ENCODE peak calls at places on chromosomes 16 and 17, in seven cellular contexts. J, N, X, B, Y, K and T are unnamed samples. For H3K4me1, the result is how much of the 10 kb centered on the place peaks cover.

GRCh38 chr16:9159839-9160550 is 68.6 kb downstream of the HAPSTR1 start:
- DNase-seq in K (peak), B (peak), N (peak), X (no peak), Y (peak), J (no peak), T (peak)

GRCh38 chr16:85422374-85423185 is 190.5 kb upstream of the GSE1 start:
- DNase-seq in B (peak), X (no peak), J (peak), Y (no peak), N (peak), K (peak), T (peak)

GRCh38 chr16:9050102-9050830 is 41.2 kb upstream of the HAPSTR1 start:
- DNase-seq in Y (no peak), N (peak), B (peak), J (no peak), X (no peak), K (no peak), T (peak)

GRCh38 chr16:70635356-70636016 is 10.9 kb upstream of the IL34 start:
- DNase-seq in N (no peak), X (peak), Y (peak), K (no peak), J (no peak), B (peak), T (peak)

GRCh38 chr17:38591759-38592241 is 14.0 kb downstream of the SRCIN1 start:
- DNase-seq in K (no peak), Y (no peak), N (no peak), J (no peak), B (no peak), X (no peak), T (no peak)

GRCh38 chr17:70808596-70808995 is 639.3 kb downstream of the KCNJ2 start:
- DNase-seq in Y (no peak), K (no peak), B (peak), J (no peak), N (peak), X (no peak), T (no peak)

GRCh38 chr17:78897639-78897996 is 5.4 kb downstream of the CEP295NL start:
- DNase-seq in Y (no peak), J (no peak), B (no peak), K (no peak), X (no peak), N (no peak), T (no peak)

GRCh38 chr17:74868251-74868907 is 4.4 kb downstream of the FDXR start:
- DNase-seq in Y (no peak), N (no peak), J (peak), X (no peak), B (no peak), K (no peak), T (no peak)

GRCh38 chr16:12170103-12171025 is 193.8 kb downstream of the SNX29 start:
- DNase-seq in B (no peak), J (no peak), N (no peak), Y (peak), X (no peak), K (peak), T (no peak)

GRCh38 chr17:8826808-8827435 is 27.8 kb upstream of the MFSD6L start:
- DNase-seq in B (no peak), K (no peak), Y (no peak), X (peak), J (no peak), N (no peak), T (no peak)

GRCh38 chr16:24850289-24850931 is 4.6 kb downstream of the SLC5A11 start:
- DNase-seq in J (no peak), Y (peak), K (no peak), X (no peak), N (no peak), B (no peak), T (peak)

GRCh38 chr16:2090819-2091721 is 43.3 kb downstream of the TSC2 start:
- DNase-seq in N (peak), J (peak), B (peak), K (peak), Y (peak), X (no peak), T (no peak)

GRCh38 chr17:82331345-82331939 is 2.1 kb downstream of the SECTM1 start:
- DNase-seq in K (no peak), Y (no peak), X (no peak), J (no peak), B (no peak), N (no peak), T (no peak)
- H3K4me1 ChIP-seq in K (half or more), Y (under half), X (under half), J (under half), B (under half), N (half or more), T (half or more)

DNA sequence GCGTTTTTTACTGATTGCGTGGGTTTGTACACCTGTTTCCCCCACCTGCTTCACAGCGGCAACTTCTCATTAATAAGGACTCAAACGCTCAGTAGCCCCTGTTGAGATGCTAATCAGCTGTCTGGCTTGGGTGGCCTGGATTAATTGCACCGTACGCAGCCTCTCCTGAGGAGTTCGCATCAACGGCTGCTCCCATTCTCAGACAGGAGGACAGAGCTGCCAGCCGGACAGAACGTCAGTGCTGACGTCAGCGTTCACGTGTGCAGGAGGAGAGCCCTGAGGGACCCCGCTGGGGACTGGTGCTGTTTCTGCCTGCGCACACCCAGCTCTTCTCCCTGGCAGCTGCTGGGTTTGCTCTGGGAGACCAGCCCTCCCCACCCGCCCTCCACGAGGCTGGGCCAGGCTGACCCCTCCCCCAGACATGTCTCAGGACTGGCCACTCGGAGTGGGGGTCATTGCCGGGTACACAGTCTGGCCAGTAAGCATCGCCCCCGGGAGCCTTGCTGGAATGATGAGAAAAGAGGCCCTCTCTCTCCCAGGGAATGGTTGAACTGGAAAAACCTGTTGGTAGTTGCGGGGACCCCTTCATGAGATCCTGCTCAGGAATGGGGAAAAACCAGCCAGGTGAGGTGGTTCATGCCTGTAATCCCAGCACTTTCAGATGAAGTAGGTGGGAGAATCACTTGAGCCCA is 5.7 kb upstream of the BANP start:
- DNase-seq in K (peak), B (peak), N (peak), X (peak), Y (peak), J (peak), T (no peak)
- H3K4me3 ChIP-seq in K (no peak), B (peak), N (no peak), X (peak), Y (peak), J (peak), T (no peak)

GRCh38 chr17:4515501-4515900 is 16.8 kb downstream of the SPNS2 start:
- DNase-seq in J (no peak), K (peak), B (no peak), N (no peak), X (no peak), Y (no peak), T (no peak)
- H3K4me1 ChIP-seq in J (under half), K (half or more), B (under half), N (under half), X (under half), Y (under half), T (under half)

GRCh38 chr17:49357516-49357915 is 4.5 kb downstream of the ZNF652 start:
- DNase-seq in B (no peak), Y (no peak), J (no peak), N (no peak), X (no peak), K (no peak), T (no peak)
- H3K4me3 ChIP-seq in B (no peak), Y (no peak), J (no peak), N (no peak), X (no peak), K (no peak), T (no peak)

DNA sequence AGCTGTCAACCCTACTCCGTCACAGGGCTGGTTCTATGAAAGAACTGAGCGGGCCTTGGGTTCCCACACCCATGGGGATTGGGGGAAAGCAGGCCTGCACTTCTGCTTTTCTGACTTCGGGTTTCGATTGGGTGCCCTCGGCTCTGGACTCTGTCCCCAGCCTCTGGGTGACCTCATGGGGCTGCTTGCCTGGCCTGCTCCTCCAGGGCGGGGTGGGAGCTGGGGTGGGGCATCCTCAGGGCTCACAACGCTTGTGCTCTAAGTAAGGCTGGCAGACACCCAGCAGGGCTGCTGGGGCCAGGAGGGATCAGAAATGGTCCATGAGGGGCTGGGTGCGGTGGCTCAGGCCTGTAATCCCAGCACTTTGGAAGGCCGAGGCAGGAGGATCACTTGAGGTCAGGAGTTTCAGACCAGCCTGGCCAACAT is 19.2 kb downstream of the ARHGAP27 start:
- DNase-seq in J (peak), B (no peak), K (peak), N (no peak), Y (no peak), X (no peak), T (no peak)
- H3K4me1 ChIP-seq in J (under half), B (under half), K (under half), N (under half), Y (under half), X (under half), T (under half)